ENCODE peak calls at places on chromosome 14, in five cellular contexts. O is H7, T is A673, G is neural progenitor cell, U is lung. Q is an unnamed sample.

GRCh38 chr14:95784137-95784536 is 70.2 kb upstream of the TCL1A start:
- DNase-seq in T (peak), G (peak), O (peak), U (no peak), Q (peak)

GRCh38 chr14:59464651-59465569 is at the start of gene GPR135:
- DNase-seq in O (peak), U (peak), T (peak), G (peak), Q (peak)

GRCh38 chr14:28468191-28469151 is 298.1 kb upstream of the FOXG1 start:
- DNase-seq in T (no peak), O (no peak), G (peak), U (no peak), Q (peak)

GRCh38 chr14:73943083-73943482 is 6.8 kb downstream of the FAM161B start:
- DNase-seq in T (no peak), U (peak), G (no peak), O (no peak), Q (no peak)

GRCh38 chr14:91732859-91733477 is 1.1 kb upstream of the CATSPERB start:
- DNase-seq in U (no peak), G (no peak), T (no peak), O (no peak), Q (no peak)

GRCh38 chr14:105939810-105940508 is 413.6 kb downstream of the TMEM121 start:
- DNase-seq in U (peak), T (no peak), G (no peak), O (no peak), Q (no peak)

GRCh38 chr14:96135285-96135684 is 69.4 kb upstream of the BDKRB2 start:
- DNase-seq in T (no peak), G (no peak), O (no peak), U (peak), Q (no peak)

GRCh38 chr14:59187802-59188460 is 536 bp upstream of the DAAM1 start:
- DNase-seq in U (no peak), T (peak), G (peak), O (no peak), Q (no peak)

GRCh38 chr14:61730756-61731373 is 31.4 kb upstream of the SNAPC1 start:
- DNase-seq in O (no peak), T (no peak), G (no peak), U (no peak), Q (no peak)

GRCh38 chr14:100911665-100912316 is 8.3 kb upstream of the RTL1 start:
- DNase-seq in U (no peak), G (peak), O (no peak), T (no peak), Q (no peak)

GRCh38 chr14:74491952-74492351 is 1.2 kb downstream of the NPC2 start:
- DNase-seq in O (peak), U (no peak), T (peak), G (peak), Q (peak)

GRCh38 chr14:68397827-68398226 is 395.0 kb downstream of the ZFP36L1 start:
- DNase-seq in O (no peak), U (no peak), T (no peak), G (no peak), Q (no peak)

GRCh38 chr14:67188326-67188725 is 914 bp upstream of the GARIN2 start:
- DNase-seq in O (no peak), U (no peak), T (no peak), G (no peak), Q (no peak)

GRCh38 chr14:102363182-102363952 is 626 bp downstream of the TECPR2 start:
- DNase-seq in T (peak), U (no peak), G (peak), O (peak), Q (no peak)

GRCh38 chr14:34324363-34324795 is 137.7 kb downstream of the SPTSSA start:
- DNase-seq in T (peak), U (no peak), G (peak), O (peak), Q (peak)

GRCh38 chr14:64758711-64759554 is 54.7 kb downstream of the PLEKHG3 start:
- DNase-seq in U (no peak), T (no peak), O (no peak), G (no peak), Q (peak)

GRCh38 chr14:66974397-66975025 is 214.7 kb upstream of the GARIN2 start:
- DNase-seq in O (no peak), U (no peak), G (no peak), T (peak), Q (no peak)

GRCh38 chr14:60090864-60091519 is 731 bp upstream of the PCNX4 start:
- DNase-seq in U (peak), T (peak), G (peak), O (peak), Q (peak)

GRCh38 chr14:39033371-39033770 is 69.7 kb downstream of the SEC23A start:
- DNase-seq in T (no peak), G (peak), O (no peak), U (no peak), Q (no peak)

GRCh38 chr14:76473381-76474263 is 97.7 kb downstream of the ESRRB start:
- DNase-seq in T (peak), O (peak), U (no peak), G (peak), Q (peak)